ENCODE peak calls at places on chromosomes 5 and 9, in six cellular contexts. T is fibroblast of lung, Y is A549, G is IMR-90, X is PC-3, I is OCI-LY7. F is an unnamed sample.
A peak's percentile ranks its signal among the peaks of the same experiment; 100 is the strongest.

GRCh38 chr5:168908207-168908606 is 329.0 kb upstream of the PANK3 start:
- DNase-seq in T (peak; percentile 84), Y (peak; percentile 18), G (no peak), X (no peak), I (no peak), F (no peak)

GRCh38 chr5:162603399-162603798 is 535.8 kb downstream of the GABRG2 start:
- DNase-seq in T (no peak), Y (no peak), G (no peak), X (no peak), I (no peak), F (no peak)

GRCh38 chr5:141692919-141693848 is 11.2 kb upstream of the ARAP3 start:
- DNase-seq in T (peak; percentile 69), Y (no peak), G (peak; percentile 55), X (no peak), I (no peak), F (peak; percentile 32)

GRCh38 chr9:136013116-136013515 is 51.9 kb upstream of the UBAC1 start:
- DNase-seq in T (no peak), Y (no peak), G (no peak), X (no peak), I (no peak), F (no peak)

GRCh38 chr5:142820447-142820846 is 50.3 kb downstream of the ARHGAP26 start:
- DNase-seq in T (no peak), Y (no peak), G (no peak), X (no peak), I (no peak), F (no peak)

GRCh38 chr9:68462004-68462775 is 78.5 kb downstream of the TMEM252 start:
- DNase-seq in T (peak; percentile 45), Y (no peak), G (no peak), X (no peak), I (no peak), F (no peak)

GRCh38 chr9:106708147-106708838 is 154.7 kb upstream of the ZNF462 start:
- DNase-seq in T (peak; percentile 13), Y (no peak), G (peak; percentile 3), X (no peak), I (no peak), F (no peak)

GRCh38 chr9:129803679-129804065 is 688 bp downstream of the TOR1B start:
- DNase-seq in T (no peak), Y (no peak), G (no peak), X (no peak), I (no peak), F (peak; percentile 31)

GRCh38 chr9:82466616-82467251 is 478.2 kb downstream of the SPATA31D1 start:
- DNase-seq in T (no peak), Y (peak; percentile 22), G (peak; percentile 4), X (peak; percentile 29), I (peak; percentile 4), F (no peak)

GRCh38 chr5:16852251-16853005 is 83.7 kb downstream of the MYO10 start:
- DNase-seq in T (peak; percentile 49), Y (no peak), G (no peak), X (no peak), I (no peak), F (no peak)

GRCh38 chr5:72237415-72237814 is 82.6 kb downstream of the MRPS27 start:
- DNase-seq in T (no peak), Y (no peak), G (no peak), X (no peak), I (no peak), F (no peak)

GRCh38 chr5:159581502-159582249 is 251.4 kb upstream of the IL12B start:
- DNase-seq in T (peak; percentile 95), Y (peak; percentile 97), G (peak; percentile 45), X (peak; percentile 95), I (no peak), F (peak; percentile 99)

GRCh38 chr9:112020680-112021596 is 124.3 kb downstream of the UGCG start:
- DNase-seq in T (peak; percentile 79), Y (peak; percentile 86), G (peak; percentile 83), X (peak; percentile 89), I (no peak), F (peak; percentile 96)

GRCh38 chr5:177553671-177554429 is 513 bp downstream of the FAM193B start:
- DNase-seq in T (no peak), Y (no peak), G (no peak), X (no peak), I (peak; percentile 37), F (no peak)

GRCh38 chr9:133476941-133477340 is 2.0 kb downstream of the SLC2A6 start:
- DNase-seq in T (no peak), Y (no peak), G (no peak), X (no peak), I (no peak), F (no peak)

DNA sequence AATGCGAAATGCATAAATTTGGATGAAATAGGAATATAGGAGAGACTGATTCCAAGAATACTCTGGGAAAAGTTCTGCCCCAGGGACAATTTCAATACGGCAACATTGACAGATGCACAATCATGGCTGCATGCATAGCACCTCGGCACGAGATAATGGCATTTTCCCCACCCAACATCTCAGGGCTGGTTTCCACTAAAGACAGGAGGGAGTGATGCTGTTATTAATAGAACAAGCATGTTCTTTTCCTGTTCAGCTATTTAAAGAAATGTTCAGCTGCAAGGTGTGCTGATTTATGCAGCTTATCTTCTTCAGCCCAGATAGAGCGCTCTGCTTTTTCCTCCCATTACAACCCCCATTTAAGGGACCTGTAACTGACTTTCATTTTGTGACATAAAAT is 740.2 kb downstream of the TLR4 start:
- DNase-seq in T (no peak), Y (no peak), G (no peak), X (no peak), I (no peak), F (no peak)
- H3K4me3 ChIP-seq in T (no peak overlapping the region), Y (no peak overlapping the region), G (no peak overlapping the region), X (no peak overlapping the region), I (no peak overlapping the region), F (no peak overlapping the region)

GRCh38 chr5:179114756-179115155 is 54.6 kb downstream of the ZNF354C start:
- DNase-seq in T (no peak), Y (no peak), G (no peak), X (no peak), I (no peak), F (no peak)
- H3K9me3 ChIP-seq in T (no peaks in the 10 kb centered on the region), Y (peaks cover 15% of the 10 kb centered on the region), G (peaks cover 39% of the 10 kb centered on the region), X (no peaks in the 10 kb centered on the region), I (no peaks in the 10 kb centered on the region), F (peaks cover 3% of the 10 kb centered on the region)

GRCh38 chr9:122218885-122219855 is 9.6 kb downstream of the LHX6 start:
- DNase-seq in T (no peak), Y (no peak), G (peak; percentile 26), X (no peak), I (no peak), F (no peak)

GRCh38 chr9:122221223-122221811 is 7.4 kb downstream of the LHX6 start:
- DNase-seq in T (no peak), Y (no peak), G (no peak), X (no peak), I (no peak), F (no peak)

GRCh38 chr9:122222741-122223140 is 6.0 kb downstream of the LHX6 start:
- DNase-seq in T (no peak), Y (no peak), G (no peak), X (no peak), I (no peak), F (no peak)

GRCh38 chr9:122219856-122220672 is 8.7 kb downstream of the LHX6 start:
- DNase-seq in T (no peak), Y (no peak), G (no peak), X (no peak), I (no peak), F (no peak)

DNA sequence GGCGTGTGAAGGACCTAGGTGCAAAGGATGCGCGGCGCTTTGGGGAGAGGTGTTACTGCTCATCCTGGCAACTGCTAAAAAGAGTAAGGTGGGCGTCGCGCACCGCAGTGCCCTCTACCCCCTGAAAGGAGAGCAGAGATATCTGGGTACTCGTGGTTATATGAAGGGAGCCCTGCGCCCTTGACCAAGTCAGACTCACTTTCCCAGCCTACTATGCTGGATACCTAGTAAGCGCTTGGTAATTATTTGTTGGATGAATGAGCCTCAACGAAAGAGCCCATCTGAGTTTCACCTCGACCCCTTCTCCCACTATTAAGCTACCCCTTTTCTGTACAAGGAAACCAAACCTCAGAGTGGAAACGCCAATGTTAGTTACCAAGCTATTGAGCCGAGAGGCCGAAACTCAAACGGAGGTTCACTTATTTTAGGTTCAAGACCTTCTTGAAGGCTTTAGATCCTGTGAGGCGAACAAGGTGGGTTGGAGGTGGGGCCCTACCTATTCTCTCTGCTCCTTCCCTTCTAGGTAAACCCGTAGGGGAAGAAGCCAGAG is 8.0 kb downstream of the LHX6 start:
- DNase-seq in T (no peak), Y (no peak), G (no peak), X (no peak), I (no peak), F (no peak)
- H3K4me2 ChIP-seq in T (no peak overlapping the region), Y (no peak overlapping the region), G (no peak overlapping the region), X (no peak overlapping the region), I (no peak overlapping the region), F (no peak overlapping the region)

GRCh38 chr5:179624841-179625271 is 1.4 kb upstream of the HNRNPH1 start:
- DNase-seq in T (no peak), Y (no peak), G (no peak), X (no peak), I (no peak), F (no peak)
- H3K4me3 ChIP-seq in T (no peak overlapping the region), Y (no peak overlapping the region), G (no peak overlapping the region), X (peak overlapping the region; percentile 98), I (peak overlapping the region; percentile 100), F (peak overlapping the region; percentile 95)

DNA sequence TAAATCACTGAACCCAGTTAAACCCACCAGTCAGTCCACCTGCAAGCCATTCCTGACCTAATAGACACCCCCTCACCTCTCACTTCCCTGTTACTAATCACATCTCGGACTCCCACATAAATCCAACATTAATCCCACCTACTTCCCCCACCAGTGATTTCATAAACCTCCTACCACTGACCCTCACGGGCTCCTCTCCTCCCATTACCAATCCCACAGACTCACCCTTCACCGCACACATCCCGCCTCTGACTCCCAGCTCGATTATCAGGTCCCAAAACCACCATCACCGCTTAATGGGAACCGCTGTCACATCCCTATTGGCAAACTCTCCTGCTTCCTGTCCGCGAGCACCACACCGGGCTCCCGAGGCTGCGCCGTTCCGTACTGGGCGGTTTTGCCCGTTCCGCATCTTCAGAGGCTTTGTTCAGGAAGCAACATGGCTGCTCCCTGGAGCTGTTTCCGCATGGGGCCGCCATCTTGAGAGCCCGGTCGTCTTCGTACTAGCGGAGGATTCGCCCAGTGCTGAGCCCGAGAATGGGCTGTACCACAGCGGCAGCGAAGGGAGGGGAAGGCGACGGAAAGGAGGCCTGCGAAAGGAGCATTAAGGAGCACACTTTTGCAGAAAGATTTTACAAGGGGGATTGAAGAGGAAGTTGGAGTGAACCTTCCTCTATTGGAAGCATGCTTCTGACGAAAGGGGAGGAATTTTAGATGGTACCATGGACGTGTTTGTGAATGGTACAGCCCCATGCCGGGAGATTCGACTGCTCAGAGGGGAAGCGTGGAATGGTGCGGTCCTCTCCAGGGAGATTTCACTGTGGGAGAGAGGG is at the start of gene ZNF300:
- DNase-seq in T (peak; percentile 97), Y (peak; percentile 96), G (peak; percentile 93), X (no peak), I (no peak), F (peak; percentile 79)
- H3K9me3 ChIP-seq in T (no peaks in the 10 kb centered on the region), Y (peaks cover 73% of the 10 kb centered on the region), G (peaks cover 32% of the 10 kb centered on the region), X (peaks cover 71% of the 10 kb centered on the region), I (peaks cover 7% of the 10 kb centered on the region), F (peaks cover 58% of the 10 kb centered on the region)

DNA sequence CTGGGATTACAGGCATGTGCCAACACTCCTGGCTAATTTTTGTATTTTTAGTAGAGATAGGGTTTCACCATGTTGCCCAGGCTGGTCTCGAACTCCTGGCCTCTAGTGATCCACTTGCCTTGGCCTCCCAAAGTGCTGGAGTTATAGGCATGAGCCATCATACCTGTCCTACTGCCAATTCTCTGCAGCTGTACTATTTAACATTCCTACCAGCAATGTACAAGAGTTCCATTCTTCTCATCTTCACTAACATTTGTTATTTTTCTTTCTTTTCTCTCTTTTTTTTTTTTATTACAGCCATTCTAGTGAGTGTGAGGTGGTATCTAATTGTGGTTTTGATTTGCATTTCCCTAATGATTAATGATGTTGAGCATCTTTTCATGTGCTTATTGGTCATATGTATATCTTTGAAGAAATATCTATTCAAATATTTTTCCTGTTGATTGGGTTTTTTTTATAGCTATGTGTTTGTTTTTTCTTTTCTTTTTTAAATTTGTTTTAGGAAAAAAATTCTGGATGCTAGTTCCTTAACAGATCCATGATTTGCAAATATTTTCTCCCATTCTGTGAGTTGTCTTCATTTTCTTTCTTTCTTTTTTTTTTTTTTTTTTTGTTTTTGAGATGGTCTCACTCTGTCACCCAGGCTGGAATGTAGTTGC is 17.4 kb downstream of the ANKHD1 start:
- DNase-seq in T (peak; percentile 12), Y (no peak), G (peak; percentile 9), X (no peak), I (no peak), F (no peak)
- H3K4me2 ChIP-seq in T (no peak overlapping the region), Y (no peak overlapping the region), G (no peak overlapping the region), X (no peak overlapping the region), I (no peak overlapping the region), F (no peak overlapping the region)